ENCODE peak calls at places on chromosomes 4 and X, in seven cellular contexts. One of them, this sample, is unnamed.

GRCh38 chrX:72023071-72023470 is 108.6 kb downstream of the RTL5 start:
- DNase-seq in psoas muscle: no peak
- DNase-seq in NCI-H1105 treated with DMSO at 0.1 percent for 48 hours: no peak
- DNase-seq in mesothelial cell of epicardium: no peak
- DNase-seq in MM.1S: no peak
- DNase-seq in T-helper 1 cell: no peak
- DNase-seq in activated T-helper 1 cell treated with anti-CD3 and anti-CD28 coated beads, Interleukin-2, amount 50 U/mL, for 16 hours: no peak
- DNase-seq in this sample: no peak

GRCh38 chrX:50903387-50904027 is 7.0 kb upstream of the BMP15 start:
- DNase-seq in psoas muscle: no peak
- DNase-seq in NCI-H1105 treated with DMSO at 0.1 percent for 48 hours: peak
- DNase-seq in mesothelial cell of epicardium: no peak
- DNase-seq in MM.1S: peak
- DNase-seq in T-helper 1 cell: no peak
- DNase-seq in activated T-helper 1 cell treated with anti-CD3 and anti-CD28 coated beads, Interleukin-2, amount 50 U/mL, for 16 hours: no peak
- DNase-seq in this sample: no peak

GRCh38 chrX:21799767-21800166 is 39.6 kb upstream of the MBTPS2 start:
- DNase-seq in psoas muscle: no peak
- DNase-seq in NCI-H1105 treated with DMSO at 0.1 percent for 48 hours: no peak
- DNase-seq in mesothelial cell of epicardium: no peak
- DNase-seq in MM.1S: no peak
- DNase-seq in T-helper 1 cell: no peak
- DNase-seq in activated T-helper 1 cell treated with anti-CD3 and anti-CD28 coated beads, Interleukin-2, amount 50 U/mL, for 16 hours: no peak
- DNase-seq in this sample: no peak

GRCh38 chr4:53055716-53056413 is 193.7 kb downstream of the RASL11B start:
- DNase-seq in psoas muscle: no peak
- DNase-seq in NCI-H1105 treated with DMSO at 0.1 percent for 48 hours: no peak
- DNase-seq in mesothelial cell of epicardium: no peak
- DNase-seq in MM.1S: no peak
- DNase-seq in T-helper 1 cell: no peak
- DNase-seq in activated T-helper 1 cell treated with anti-CD3 and anti-CD28 coated beads, Interleukin-2, amount 50 U/mL, for 16 hours: no peak
- DNase-seq in this sample: no peak

GRCh38 chr4:102533916-102534315 is 32.8 kb downstream of the NFKB1 start:
- DNase-seq in psoas muscle: no peak
- DNase-seq in NCI-H1105 treated with DMSO at 0.1 percent for 48 hours: peak
- DNase-seq in mesothelial cell of epicardium: no peak
- DNase-seq in MM.1S: no peak
- DNase-seq in T-helper 1 cell: no peak
- DNase-seq in activated T-helper 1 cell treated with anti-CD3 and anti-CD28 coated beads, Interleukin-2, amount 50 U/mL, for 16 hours: no peak
- DNase-seq in this sample: no peak

GRCh38 chrX:108735680-108736508 is 469 bp downstream of the IRS4 start:
- DNase-seq in psoas muscle: no peak
- DNase-seq in NCI-H1105 treated with DMSO at 0.1 percent for 48 hours: peak
- DNase-seq in mesothelial cell of epicardium: no peak
- DNase-seq in MM.1S: no peak
- DNase-seq in T-helper 1 cell: no peak
- DNase-seq in activated T-helper 1 cell treated with anti-CD3 and anti-CD28 coated beads, Interleukin-2, amount 50 U/mL, for 16 hours: no peak
- DNase-seq in this sample: no peak

GRCh38 chr4:33924801-33925200 is 2319.5 kb downstream of the ARAP2 start:
- DNase-seq in psoas muscle: no peak
- DNase-seq in NCI-H1105 treated with DMSO at 0.1 percent for 48 hours: no peak
- DNase-seq in mesothelial cell of epicardium: no peak
- DNase-seq in MM.1S: no peak
- DNase-seq in T-helper 1 cell: no peak
- DNase-seq in activated T-helper 1 cell treated with anti-CD3 and anti-CD28 coated beads, Interleukin-2, amount 50 U/mL, for 16 hours: no peak
- DNase-seq in this sample: no peak

GRCh38 chr4:150714462-150715438 is 132.8 kb downstream of the MAB21L2 start:
- DNase-seq in psoas muscle: no peak
- DNase-seq in NCI-H1105 treated with DMSO at 0.1 percent for 48 hours: no peak
- DNase-seq in mesothelial cell of epicardium: no peak
- DNase-seq in MM.1S: no peak
- DNase-seq in T-helper 1 cell: no peak
- DNase-seq in activated T-helper 1 cell treated with anti-CD3 and anti-CD28 coated beads, Interleukin-2, amount 50 U/mL, for 16 hours: no peak
- DNase-seq in this sample: no peak

GRCh38 chrX:48864210-48864609 is 28.8 kb upstream of the PCSK1N start:
- DNase-seq in psoas muscle: no peak
- DNase-seq in NCI-H1105 treated with DMSO at 0.1 percent for 48 hours: no peak
- DNase-seq in mesothelial cell of epicardium: peak
- DNase-seq in MM.1S: no peak
- DNase-seq in T-helper 1 cell: no peak
- DNase-seq in activated T-helper 1 cell treated with anti-CD3 and anti-CD28 coated beads, Interleukin-2, amount 50 U/mL, for 16 hours: no peak
- DNase-seq in this sample: no peak

GRCh38 chr4:46922205-46922604 is 13.2 kb upstream of the COX7B2 start:
- DNase-seq in psoas muscle: no peak
- DNase-seq in NCI-H1105 treated with DMSO at 0.1 percent for 48 hours: no peak
- DNase-seq in mesothelial cell of epicardium: no peak
- DNase-seq in MM.1S: no peak
- DNase-seq in T-helper 1 cell: no peak
- DNase-seq in activated T-helper 1 cell treated with anti-CD3 and anti-CD28 coated beads, Interleukin-2, amount 50 U/mL, for 16 hours: no peak
- DNase-seq in this sample: no peak

GRCh38 chr4:89420507-89420906 is 112.9 kb upstream of the GPRIN3 start:
- DNase-seq in psoas muscle: no peak
- DNase-seq in NCI-H1105 treated with DMSO at 0.1 percent for 48 hours: no peak
- DNase-seq in mesothelial cell of epicardium: no peak
- DNase-seq in MM.1S: no peak
- DNase-seq in T-helper 1 cell: no peak
- DNase-seq in activated T-helper 1 cell treated with anti-CD3 and anti-CD28 coated beads, Interleukin-2, amount 50 U/mL, for 16 hours: no peak
- DNase-seq in this sample: no peak

GRCh38 chr4:113382704-113383103 is 333.3 kb downstream of the ANK2 start:
- DNase-seq in psoas muscle: no peak
- DNase-seq in NCI-H1105 treated with DMSO at 0.1 percent for 48 hours: no peak
- DNase-seq in mesothelial cell of epicardium: no peak
- DNase-seq in MM.1S: no peak
- DNase-seq in T-helper 1 cell: no peak
- DNase-seq in activated T-helper 1 cell treated with anti-CD3 and anti-CD28 coated beads, Interleukin-2, amount 50 U/mL, for 16 hours: no peak
- DNase-seq in this sample: no peak

GRCh38 chr4:3767569-3768288 is 1.5 kb downstream of the ADRA2C start:
- DNase-seq in psoas muscle: no peak
- DNase-seq in NCI-H1105 treated with DMSO at 0.1 percent for 48 hours: peak
- DNase-seq in mesothelial cell of epicardium: no peak
- DNase-seq in MM.1S: no peak
- DNase-seq in T-helper 1 cell: no peak
- DNase-seq in activated T-helper 1 cell treated with anti-CD3 and anti-CD28 coated beads, Interleukin-2, amount 50 U/mL, for 16 hours: no peak
- DNase-seq in this sample: no peak

GRCh38 chr4:168453146-168453545 is 27.1 kb downstream of the DDX60L start:
- DNase-seq in psoas muscle: no peak
- DNase-seq in NCI-H1105 treated with DMSO at 0.1 percent for 48 hours: peak
- DNase-seq in mesothelial cell of epicardium: no peak
- DNase-seq in MM.1S: no peak
- DNase-seq in T-helper 1 cell: no peak
- DNase-seq in activated T-helper 1 cell treated with anti-CD3 and anti-CD28 coated beads, Interleukin-2, amount 50 U/mL, for 16 hours: no peak
- DNase-seq in this sample: peak

GRCh38 chr4:65917486-65917885 is 247.2 kb upstream of the EPHA5 start:
- DNase-seq in psoas muscle: no peak
- DNase-seq in NCI-H1105 treated with DMSO at 0.1 percent for 48 hours: no peak
- DNase-seq in mesothelial cell of epicardium: no peak
- DNase-seq in MM.1S: no peak
- DNase-seq in T-helper 1 cell: no peak
- DNase-seq in activated T-helper 1 cell treated with anti-CD3 and anti-CD28 coated beads, Interleukin-2, amount 50 U/mL, for 16 hours: no peak
- DNase-seq in this sample: no peak

GRCh38 chr4:121706595-121707021 is 9.8 kb upstream of the ANXA5 start:
- DNase-seq in psoas muscle: no peak
- DNase-seq in NCI-H1105 treated with DMSO at 0.1 percent for 48 hours: no peak
- DNase-seq in mesothelial cell of epicardium: no peak
- DNase-seq in MM.1S: no peak
- DNase-seq in T-helper 1 cell: no peak
- DNase-seq in activated T-helper 1 cell treated with anti-CD3 and anti-CD28 coated beads, Interleukin-2, amount 50 U/mL, for 16 hours: peak
- DNase-seq in this sample: no peak

GRCh38 chrX:151870603-151871002 is 42.1 kb upstream of the MAGEA4 start:
- DNase-seq in psoas muscle: no peak
- DNase-seq in NCI-H1105 treated with DMSO at 0.1 percent for 48 hours: no peak
- DNase-seq in mesothelial cell of epicardium: no peak
- DNase-seq in MM.1S: no peak
- DNase-seq in T-helper 1 cell: no peak
- DNase-seq in activated T-helper 1 cell treated with anti-CD3 and anti-CD28 coated beads, Interleukin-2, amount 50 U/mL, for 16 hours: no peak
- DNase-seq in this sample: no peak

GRCh38 chrX:110086916-110087484 is 84.1 kb downstream of the TMEM164 start:
- DNase-seq in psoas muscle: no peak
- DNase-seq in NCI-H1105 treated with DMSO at 0.1 percent for 48 hours: no peak
- DNase-seq in mesothelial cell of epicardium: no peak
- DNase-seq in MM.1S: no peak
- DNase-seq in T-helper 1 cell: no peak
- DNase-seq in activated T-helper 1 cell treated with anti-CD3 and anti-CD28 coated beads, Interleukin-2, amount 50 U/mL, for 16 hours: no peak
- DNase-seq in this sample: no peak

GRCh38 chrX:23901805-23902204 is 5.9 kb downstream of the APOO start:
- DNase-seq in psoas muscle: no peak
- DNase-seq in NCI-H1105 treated with DMSO at 0.1 percent for 48 hours: peak
- DNase-seq in mesothelial cell of epicardium: no peak
- DNase-seq in MM.1S: peak
- DNase-seq in T-helper 1 cell: no peak
- DNase-seq in activated T-helper 1 cell treated with anti-CD3 and anti-CD28 coated beads, Interleukin-2, amount 50 U/mL, for 16 hours: no peak
- DNase-seq in this sample: peak

GRCh38 chr4:40525811-40526598 is 103.7 kb downstream of the RBM47 start:
- DNase-seq in psoas muscle: no peak
- DNase-seq in NCI-H1105 treated with DMSO at 0.1 percent for 48 hours: no peak
- DNase-seq in mesothelial cell of epicardium: no peak
- DNase-seq in MM.1S: no peak
- DNase-seq in T-helper 1 cell: no peak
- DNase-seq in activated T-helper 1 cell treated with anti-CD3 and anti-CD28 coated beads, Interleukin-2, amount 50 U/mL, for 16 hours: no peak
- DNase-seq in this sample: no peak

GRCh38 chr4:128288689-128289106 is 1.1 kb upstream of the PGRMC2 start:
- DNase-seq in psoas muscle: no peak
- DNase-seq in NCI-H1105 treated with DMSO at 0.1 percent for 48 hours: peak
- DNase-seq in mesothelial cell of epicardium: no peak
- DNase-seq in MM.1S: peak
- DNase-seq in T-helper 1 cell: no peak
- DNase-seq in activated T-helper 1 cell treated with anti-CD3 and anti-CD28 coated beads, Interleukin-2, amount 50 U/mL, for 16 hours: no peak
- DNase-seq in this sample: peak

GRCh38 chr4:15562623-15563022 is 92.5 kb downstream of the FBXL5 start:
- DNase-seq in psoas muscle: no peak
- DNase-seq in NCI-H1105 treated with DMSO at 0.1 percent for 48 hours: no peak
- DNase-seq in mesothelial cell of epicardium: no peak
- DNase-seq in MM.1S: no peak
- DNase-seq in T-helper 1 cell: no peak
- DNase-seq in activated T-helper 1 cell treated with anti-CD3 and anti-CD28 coated beads, Interleukin-2, amount 50 U/mL, for 16 hours: no peak
- DNase-seq in this sample: no peak

This sample was measured in NCI-H2171 treated with DMSO at 0.1 percent for 48 hours.